ENCODE peak calls at places on chromosomes 16 and 17, in six cellular contexts. U is GM10248; C is stimulated activated CD4-positive, alpha-beta T cell treated with anti-CD3 and anti-CD28 coated beads, Interleukin-1b, Interleukin-23, amount 100 ng/mL, for 24 hours; R is kidney glomerular epithelial cell; M is heart right ventricle; B is EL. O is an unnamed sample.

GRCh38 chr16:9012848-9013507 is 49.3 kb upstream of the USP7 start:
- DNase-seq in U (peak), C (no peak), R (no peak), M (no peak), B (no peak), O (no peak)

GRCh38 chr16:28937222-28937876 is 5.6 kb downstream of the CD19 start:
- DNase-seq in U (no peak), C (no peak), R (no peak), M (no peak), B (no peak), O (no peak)

GRCh38 chr17:56203430-56203829 is 50.2 kb downstream of the ANKFN1 start:
- DNase-seq in U (no peak), C (no peak), R (no peak), M (no peak), B (peak), O (no peak)

GRCh38 chr17:41519501-41520224 is 973 bp upstream of the KRT15 start:
- DNase-seq in U (no peak), C (no peak), R (no peak), M (no peak), B (no peak), O (no peak)

GRCh38 chr17:77332981-77333685 is 192.4 kb downstream of the SEC14L1 start:
- DNase-seq in U (no peak), C (no peak), R (no peak), M (no peak), B (peak), O (peak)

GRCh38 chr17:2893422-2893914 is 97.2 kb downstream of the RAP1GAP2 start:
- DNase-seq in U (no peak), C (no peak), R (no peak), M (no peak), B (no peak), O (no peak)

GRCh38 chr17:42312285-42313130 is 24.2 kb downstream of the STAT5A start:
- DNase-seq in U (peak), C (peak), R (peak), M (peak), B (peak), O (peak)

GRCh38 chr17:7038025-7038862 is 2.4 kb downstream of the SLC16A13 start:
- DNase-seq in U (no peak), C (no peak), R (no peak), M (no peak), B (no peak), O (no peak)

GRCh38 chr17:48597775-48598631 is 4.4 kb upstream of the HOXB5 start:
- DNase-seq in U (peak), C (no peak), R (peak), M (no peak), B (no peak), O (no peak)

GRCh38 chr16:88798073-88798472 is 5.5 kb upstream of the CDT1 start:
- DNase-seq in U (no peak), C (no peak), R (no peak), M (no peak), B (no peak), O (no peak)

GRCh38 chr16:20910781-20911321 is 10.3 kb downstream of the LYRM1 start:
- DNase-seq in U (no peak), C (no peak), R (peak), M (no peak), B (peak), O (no peak)

GRCh38 chr17:77110006-77110374 is 30.8 kb upstream of the SEC14L1 start:
- DNase-seq in U (peak), C (no peak), R (peak), M (peak), B (peak), O (no peak)

GRCh38 chr17:8776861-8777260 is 18.5 kb upstream of the SPDYE4 start:
- DNase-seq in U (no peak), C (no peak), R (no peak), M (no peak), B (no peak), O (no peak)

GRCh38 chr17:12902046-12902445 is 112.7 kb downstream of the ARHGAP44 start:
- DNase-seq in U (no peak), C (no peak), R (no peak), M (no peak), B (no peak), O (no peak)